ENCODE peak calls at places on chromosomes 2 and 18, in eight cellular contexts. J is GM23248, E is adipocyte, H is mammary epithelial cell, G is gastrocnemius medialis, B is mucosa of descending colon, F is cardiac muscle cell, O is Peyer's patch. A is an unnamed sample. For H3K4me1 and H3K9me3, the result is how much of the 10 kb centered on the place peaks cover.

GRCh38 chr2:195671563-195671962 is 14.5 kb downstream of the SLC39A10 start:
- DNase-seq in J (no peak), E (no peak), H (no peak), G (no peak), B (no peak), F (no peak), O (no peak), A (no peak)

GRCh38 chr2:200747668-200748618 is 63.8 kb upstream of the BZW1 start:
- DNase-seq in J (no peak), E (peak), H (no peak), G (no peak), B (peak), F (peak), O (no peak), A (no peak)

GRCh38 chr2:8848328-8849100 is 11.1 kb upstream of the KIDINS220 start:
- DNase-seq in J (no peak), E (no peak), H (no peak), G (no peak), B (no peak), F (no peak), O (no peak), A (no peak)

GRCh38 chr18:62999392-62999791 is 284.1 kb downstream of the PHLPP1 start:
- DNase-seq in J (peak), E (no peak), H (no peak), G (peak), B (peak), F (peak), O (no peak), A (peak)

GRCh38 chr2:53058526-53058925 is 709.1 kb upstream of the CHAC2 start:
- DNase-seq in J (peak), E (peak), H (peak), G (no peak), B (no peak), F (no peak), O (no peak), A (no peak)

GRCh38 chr18:11147962-11148654 is 1.3 kb downstream of the PIEZO2 start:
- DNase-seq in J (peak), E (no peak), H (no peak), G (no peak), B (no peak), F (peak), O (no peak), A (no peak)

GRCh38 chr2:20569464-20570223 is 81.3 kb downstream of the HS1BP3 start:
- DNase-seq in J (no peak), E (no peak), H (no peak), G (no peak), B (no peak), F (no peak), O (peak), A (no peak)

GRCh38 chr2:178863856-178864620 is 56.8 kb upstream of the TTN start:
- DNase-seq in J (peak), E (peak), H (no peak), G (peak), B (peak), F (peak), O (no peak), A (peak)

GRCh38 chr2:101307503-101307902 is 998 bp downstream of the RNF149 start:
- DNase-seq in J (peak), E (peak), H (peak), G (no peak), B (peak), F (peak), O (no peak), A (no peak)

GRCh38 chr2:187541086-187542085 is 12.8 kb downstream of the TFPI start:
- DNase-seq in J (peak), E (peak), H (no peak), G (peak), B (no peak), F (peak), O (no peak), A (no peak)

GRCh38 chr18:12005542-12006487 is 24.5 kb downstream of the IMPA2 start:
- DNase-seq in J (peak), E (no peak), H (peak), G (no peak), B (peak), F (no peak), O (no peak), A (no peak)

GRCh38 chr2:208556954-208557601 is 150.5 kb downstream of the PTH2R start:
- DNase-seq in J (no peak), E (no peak), H (peak), G (no peak), B (no peak), F (no peak), O (no peak), A (no peak)

GRCh38 chr18:67425724-67426123 is 90.8 kb downstream of the DSEL start:
- DNase-seq in J (peak), E (peak), H (peak), G (no peak), B (no peak), F (peak), O (no peak), A (no peak)

GRCh38 chr18:2173464-2173863 is 397.8 kb downstream of the METTL4 start:
- DNase-seq in J (peak), E (peak), H (peak), G (no peak), B (no peak), F (peak), O (no peak), A (peak)

GRCh38 chr2:220043993-220044335 is 416.5 kb downstream of the SLC4A3 start:
- DNase-seq in J (peak), E (no peak), H (no peak), G (no peak), B (no peak), F (peak), O (no peak), A (no peak)

GRCh38 chr2:221635949-221636348 is 63.8 kb upstream of the EPHA4 start:
- DNase-seq in J (no peak), E (no peak), H (no peak), G (no peak), B (peak), F (no peak), O (no peak), A (no peak)

GRCh38 chr2:130727286-130727924 is 1.5 kb upstream of the GPR148 start:
- DNase-seq in J (peak), E (peak), H (peak), G (peak), B (peak), F (peak), O (peak), A (peak)

GRCh38 chr2:121529439-121530209 is 1.1 kb upstream of the RNU4ATAC start:
- DNase-seq in J (peak), E (peak), H (no peak), G (peak), B (peak), F (peak), O (no peak), A (no peak)

GRCh38 chr2:38533180-38533579 is 69.5 kb downstream of the HNRNPLL start:
- DNase-seq in J (no peak), E (no peak), H (no peak), G (no peak), B (peak), F (no peak), O (no peak), A (no peak)

GRCh38 chr2:213848631-213849030 is 562.2 kb upstream of the VWC2L start:
- DNase-seq in J (no peak), E (peak), H (peak), G (no peak), B (no peak), F (peak), O (no peak), A (no peak)

GRCh38 chr2:98379311-98380202 is 33.3 kb downstream of the CNGA3 start:
- DNase-seq in J (peak), E (peak), H (peak), G (no peak), B (no peak), F (peak), O (no peak), A (no peak)

GRCh38 chr2:172919732-172920131 is 155.9 kb upstream of the MAP3K20 start:
- DNase-seq in J (no peak), E (no peak), H (no peak), G (no peak), B (no peak), F (no peak), O (no peak), A (peak)

GRCh38 chr2:156903335-156903734 is 354.2 kb upstream of the GALNT5 start:
- DNase-seq in J (peak), E (peak), H (peak), G (no peak), B (no peak), F (no peak), O (no peak), A (no peak)

GRCh38 chr2:96089356-96090180 is 26.8 kb downstream of the ADRA2B start:
- DNase-seq in J (no peak), E (no peak), H (no peak), G (no peak), B (no peak), F (no peak), O (peak), A (peak)

GRCh38 chr2:118269408-118270051 is 181.3 kb downstream of the INSIG2 start:
- DNase-seq in J (peak), E (no peak), H (no peak), G (no peak), B (no peak), F (no peak), O (no peak), A (no peak)

GRCh38 chr2:11290211-11290610 is 54.2 kb downstream of the ROCK2 start:
- DNase-seq in J (no peak), E (no peak), H (no peak), G (no peak), B (no peak), F (no peak), O (no peak), A (no peak)

GRCh38 chr18:10791141-10791808 is 265.4 kb downstream of the NAPG start:
- DNase-seq in J (no peak), E (peak), H (no peak), G (no peak), B (no peak), F (no peak), O (no peak), A (no peak)

GRCh38 chr2:240567137-240567871 is 980 bp upstream of the RNPEPL1 start:
- DNase-seq in J (peak), E (no peak), H (no peak), G (peak), B (peak), F (no peak), O (peak), A (peak)

GRCh38 chr2:240564191-240564570 is 4.0 kb downstream of the DUSP28 start:
- DNase-seq in J (no peak), E (no peak), H (no peak), G (no peak), B (no peak), F (no peak), O (no peak), A (no peak)

GRCh38 chr2:240564571-240565266 is 3.6 kb upstream of the RNPEPL1 start:
- DNase-seq in J (peak), E (no peak), H (no peak), G (no peak), B (peak), F (peak), O (peak), A (peak)

GRCh38 chr2:240566203-240567136 is 1.8 kb upstream of the RNPEPL1 start:
- DNase-seq in J (peak), E (peak), H (peak), G (peak), B (peak), F (peak), O (peak), A (peak)

GRCh38 chr2:240565267-240566202 is 2.7 kb upstream of the RNPEPL1 start:
- DNase-seq in J (peak), E (no peak), H (peak), G (peak), B (peak), F (peak), O (peak), A (peak)
- H3K4me1 ChIP-seq in J (under half), E (under half), H (under half), G (under half), B (half or more), F (under half), O (under half), A (under half)

GRCh38 chr18:35253655-35254287 is 12.9 kb downstream of the ZNF397 start:
- DNase-seq in J (no peak), E (no peak), H (no peak), G (no peak), B (no peak), F (no peak), O (no peak), A (no peak)
- H3K9me3 ChIP-seq in J (under half), E (half or more), H (under half), G (under half), B (under half), F (under half), O (under half), A (under half)

GRCh38 chr2:177257471-177257870 is 7.1 kb downstream of the NFE2L2 start:
- DNase-seq in J (no peak), E (no peak), H (no peak), G (no peak), B (no peak), F (no peak), O (no peak), A (peak)
- H3K4me3 ChIP-seq in J (no peak), E (no peak), H (no peak), G (no peak), B (no peak), F (no peak), O (no peak), A (no peak)

DNA sequence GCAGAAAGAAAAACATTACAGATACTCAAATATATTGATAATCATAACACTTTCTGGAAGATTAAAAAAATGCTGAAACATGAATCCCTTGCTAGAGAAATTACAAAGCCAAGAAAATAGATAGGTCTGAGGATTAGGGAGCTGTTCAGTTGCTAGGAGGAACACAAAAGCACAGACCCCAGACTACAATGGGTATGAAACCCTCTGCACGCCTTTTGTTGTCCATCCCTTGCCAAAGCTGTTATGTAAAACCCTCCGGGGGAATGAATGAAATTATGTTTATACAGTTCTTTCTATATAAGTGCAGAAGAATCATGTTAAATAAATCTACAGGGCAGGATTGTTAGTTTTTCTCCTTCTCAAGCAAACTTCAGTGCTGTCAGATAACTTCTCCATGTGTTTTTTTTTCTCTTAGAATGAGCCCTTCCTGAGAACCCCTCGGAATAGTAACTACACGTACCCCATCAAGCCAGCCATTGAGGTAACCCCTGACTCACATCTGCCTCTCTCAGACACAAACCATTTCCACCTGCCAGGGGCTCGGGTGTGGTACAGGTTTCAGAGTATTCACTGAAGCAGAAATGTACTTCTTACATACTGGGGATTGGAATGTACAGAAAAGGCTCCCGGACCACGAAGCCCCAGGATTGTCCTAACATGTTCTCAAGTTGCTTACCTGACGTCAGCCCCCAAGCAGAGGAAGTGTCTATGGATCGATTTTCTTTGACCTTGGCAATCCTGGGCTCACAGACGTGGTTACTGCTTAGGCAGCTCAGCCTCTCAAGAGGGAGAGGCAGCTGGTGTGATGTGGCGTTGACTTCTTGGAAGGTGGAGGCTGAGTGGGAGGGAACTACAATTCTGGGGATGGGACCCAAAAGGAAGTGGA is 118.0 kb downstream of the PLB1 start:
- DNase-seq in J (no peak), E (peak), H (peak), G (no peak), B (no peak), F (no peak), O (no peak), A (no peak)
- H3K4me1 ChIP-seq in J (under half), E (under half), H (half or more), G (under half), B (under half), F (under half), O (under half), A (under half)

DNA sequence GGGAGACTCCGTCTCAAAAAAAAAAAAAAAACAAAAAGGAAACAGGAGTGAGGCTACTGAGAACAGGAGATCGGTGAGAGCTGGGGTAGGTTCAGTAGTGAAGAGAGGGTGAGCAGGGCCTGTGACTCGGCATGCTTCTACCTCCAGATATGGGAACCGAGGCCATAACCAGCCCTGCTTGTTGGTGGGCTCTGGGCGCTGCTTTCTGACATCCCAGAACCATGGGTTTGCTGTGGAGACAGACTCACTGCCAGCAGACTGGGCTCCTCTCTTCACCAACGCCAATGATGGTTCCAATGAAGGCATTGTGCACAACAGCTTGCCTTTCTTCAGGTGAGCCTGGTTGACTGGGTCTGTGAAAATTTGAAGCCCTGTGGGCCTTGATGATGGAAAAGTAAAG is 6.2 kb downstream of the CAD start:
- DNase-seq in J (no peak), E (no peak), H (no peak), G (no peak), B (no peak), F (no peak), O (no peak), A (peak)
- H3K9me3 ChIP-seq in J (under half), E (under half), H (under half), G (under half), B (under half), F (under half), O (under half), A (under half)

DNA sequence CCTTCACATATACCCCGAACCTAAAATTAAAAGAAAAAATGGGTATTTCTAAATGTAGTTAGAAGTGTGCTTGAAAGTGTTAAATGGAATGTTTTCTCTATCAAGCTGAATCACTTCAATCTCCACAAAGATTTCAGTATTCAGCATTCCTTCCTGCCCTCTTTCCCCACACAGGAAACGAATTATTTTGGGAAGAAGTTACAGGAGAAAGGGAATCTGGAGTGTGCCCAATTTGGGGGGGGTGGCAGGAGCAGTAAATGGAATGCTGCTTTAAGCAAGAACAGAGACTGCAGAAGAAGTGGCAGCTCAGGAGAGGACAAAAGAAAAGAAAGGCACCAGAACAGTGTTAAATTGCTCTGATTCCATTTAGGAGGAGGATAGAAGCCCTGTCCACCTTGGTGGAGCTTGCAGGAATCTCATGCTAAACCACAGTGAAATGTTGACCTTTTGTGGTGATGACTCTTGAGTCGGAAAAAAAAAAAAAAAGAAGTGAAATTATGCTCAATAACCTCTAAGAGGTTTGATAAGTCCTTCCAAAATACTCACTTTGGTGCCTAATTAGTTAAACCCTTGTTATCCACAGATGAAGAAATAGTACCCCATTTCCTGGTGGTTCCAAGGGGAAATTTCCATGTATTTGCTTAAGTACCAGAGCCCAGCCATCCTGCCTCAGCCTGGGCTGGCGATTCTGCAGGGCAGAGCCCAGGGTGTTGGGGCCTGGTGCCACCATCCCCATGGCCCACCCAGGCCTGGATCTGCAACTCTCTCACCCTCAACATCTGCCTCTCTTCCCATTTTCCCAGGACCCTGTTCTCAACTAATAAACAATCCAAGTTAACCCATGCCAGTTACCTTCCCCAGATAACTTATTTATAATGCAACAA is 56.5 kb downstream of the MYO5B start:
- DNase-seq in J (no peak), E (no peak), H (peak), G (no peak), B (no peak), F (peak), O (no peak), A (no peak)
- H3K4me3 ChIP-seq in J (no peak), E (no peak), H (no peak), G (no peak), B (no peak), F (no peak), O (no peak), A (no peak)

DNA sequence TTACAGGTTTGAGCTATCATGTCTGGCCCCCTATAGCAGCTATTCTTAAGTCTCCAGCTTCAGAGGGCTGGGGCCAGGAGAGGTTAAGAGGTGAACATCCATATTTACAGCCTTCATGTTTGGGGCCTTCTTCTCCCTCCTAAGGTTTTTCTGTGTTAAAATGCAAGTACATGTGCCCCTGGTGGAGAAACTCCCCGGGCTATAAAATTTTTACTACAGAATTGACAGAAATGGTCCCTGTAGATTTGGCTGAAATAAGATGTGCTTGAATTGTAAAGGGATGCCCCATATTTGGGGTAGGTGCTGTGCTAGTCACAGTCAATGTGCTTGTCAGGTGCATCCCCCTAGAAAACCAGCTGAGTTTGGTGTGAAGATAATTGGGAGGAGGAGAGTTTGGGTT is 263.3 kb upstream of the CXCR4 start:
- DNase-seq in J (no peak), E (no peak), H (no peak), G (no peak), B (no peak), F (no peak), O (no peak), A (no peak)
- H3K4me1 ChIP-seq in J (under half), E (under half), H (under half), G (under half), B (under half), F (under half), O (under half), A (under half)

GRCh38 chr2:12896283-12897014 is 179.7 kb downstream of the TRIB2 start:
- DNase-seq in J (no peak), E (no peak), H (no peak), G (no peak), B (no peak), F (no peak), O (no peak), A (no peak)

GRCh38 chr2:12895017-12895416 is 178.3 kb downstream of the TRIB2 start:
- DNase-seq in J (no peak), E (no peak), H (no peak), G (no peak), B (no peak), F (no peak), O (no peak), A (no peak)

GRCh38 chr2:12897181-12897580 is 180.4 kb downstream of the TRIB2 start:
- DNase-seq in J (no peak), E (no peak), H (no peak), G (no peak), B (peak), F (no peak), O (no peak), A (no peak)
- H3K9me3 ChIP-seq in J (under half), E (under half), H (under half), G (under half), B (under half), F (under half), O (under half), A (under half)